ENCODE peak calls at places on chromosomes 2 and 18, in seven cellular contexts. V is stomach, E is spleen, T is small intestine, N is GM23248, R is breast epithelium, Q is thoracic aorta. O is an unnamed sample.

GRCh38 chr2:69375494-69376353 is 11.3 kb downstream of the GFPT1 start:
- DNase-seq in V (no peak), E (no peak), T (peak; percentile 50), N (peak; percentile 63), R (no peak), Q (no peak), O (peak; percentile 54)

GRCh38 chr2:187878096-187878495 is 323.9 kb upstream of the TFPI start:
- DNase-seq in V (no peak), E (no peak), T (no peak), N (no peak), R (no peak), Q (no peak), O (no peak)

GRCh38 chr2:31429759-31430438 is 15.4 kb upstream of the XDH start:
- DNase-seq in V (no peak), E (no peak), T (peak; percentile 33), N (peak; percentile 32), R (peak; percentile 68), Q (no peak), O (peak; percentile 69)

GRCh38 chr2:100013892-100014677 is 128.3 kb downstream of the AFF3 start:
- DNase-seq in V (peak; percentile 41), E (no peak), T (no peak), N (peak; percentile 98), R (no peak), Q (peak; percentile 26), O (no peak)

GRCh38 chr2:16643099-16643498 is 22.5 kb downstream of the CYRIA start:
- DNase-seq in V (no peak), E (no peak), T (no peak), N (no peak), R (no peak), Q (no peak), O (no peak)

GRCh38 chr2:160510617-160511016 is 17.0 kb upstream of the RBMS1 start:
- DNase-seq in V (no peak), E (no peak), T (no peak), N (peak; percentile 29), R (no peak), Q (no peak), O (no peak)

GRCh38 chr2:156918410-156918809 is 339.1 kb upstream of the GALNT5 start:
- DNase-seq in V (no peak), E (no peak), T (no peak), N (peak; percentile 10), R (no peak), Q (no peak), O (no peak)

GRCh38 chr2:221629478-221629877 is 57.4 kb upstream of the EPHA4 start:
- DNase-seq in V (no peak), E (no peak), T (no peak), N (peak; percentile 91), R (no peak), Q (no peak), O (no peak)

GRCh38 chr18:78875268-78875997 is 104.2 kb upstream of the SALL3 start:
- DNase-seq in V (no peak), E (no peak), T (peak; percentile 31), N (peak; percentile 7), R (no peak), Q (no peak), O (peak; percentile 15)

GRCh38 chr18:50944245-50944917 is 23.5 kb upstream of the ELAC1 start:
- DNase-seq in V (no peak), E (no peak), T (no peak), N (peak; percentile 47), R (no peak), Q (no peak), O (no peak)

GRCh38 chr2:86441789-86442641 is 844 bp downstream of the KDM3A start:
- DNase-seq in V (peak; percentile 51), E (peak; percentile 94), T (peak; percentile 43), N (peak; percentile 80), R (peak; percentile 48), Q (peak; percentile 16), O (peak; percentile 86)

GRCh38 chr2:128490321-128490720 is 171.7 kb upstream of the HS6ST1 start:
- DNase-seq in V (no peak), E (no peak), T (no peak), N (no peak), R (no peak), Q (no peak), O (no peak)

GRCh38 chr2:128487650-128488387 is 169.2 kb upstream of the HS6ST1 start:
- DNase-seq in V (peak; percentile 3), E (no peak), T (no peak), N (no peak), R (no peak), Q (no peak), O (no peak)

GRCh38 chr2:128488429-128488828 is 169.8 kb upstream of the HS6ST1 start:
- DNase-seq in V (no peak), E (no peak), T (no peak), N (no peak), R (no peak), Q (no peak), O (no peak)

GRCh38 chr2:128490881-128491778 is 172.5 kb upstream of the HS6ST1 start:
- DNase-seq in V (peak; percentile 16), E (no peak), T (no peak), N (no peak), R (no peak), Q (no peak), O (no peak)

DNA sequence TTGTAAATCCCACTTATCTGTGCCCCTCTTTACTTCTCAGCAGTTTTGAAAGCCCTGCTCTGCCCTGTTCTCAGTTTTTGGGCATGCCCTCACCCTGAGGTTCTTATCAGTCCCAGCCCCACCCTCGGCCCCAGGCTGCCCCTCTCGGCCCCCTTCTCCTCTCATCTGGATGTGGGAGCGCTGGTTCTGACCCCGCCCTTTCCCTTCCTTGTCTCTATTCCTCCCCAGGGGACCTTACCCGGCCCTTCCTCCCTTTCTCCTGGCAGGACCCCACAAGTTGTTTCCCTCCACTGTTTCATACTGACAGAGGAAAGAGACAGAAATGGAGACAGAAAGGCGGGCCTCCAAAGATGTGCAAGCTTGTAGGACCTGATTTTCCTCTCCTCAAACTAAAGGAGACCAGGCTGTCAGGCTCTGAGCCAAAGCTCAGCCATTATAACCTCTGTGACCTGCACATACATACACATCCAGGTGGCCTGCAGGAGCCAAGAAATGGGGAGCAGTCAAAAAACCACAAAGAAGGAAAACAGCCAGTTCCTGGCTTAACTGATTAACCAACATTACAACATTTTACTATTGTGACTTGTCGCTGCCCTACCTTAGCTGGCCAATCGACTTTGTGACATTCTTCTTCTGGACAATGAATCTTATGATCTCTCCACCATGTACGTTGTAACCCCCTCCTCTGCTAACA is 171.1 kb upstream of the HS6ST1 start:
- DNase-seq in V (peak; percentile 25), E (no peak), T (no peak), N (no peak), R (peak; percentile 65), Q (no peak), O (no peak)
- H3K4me1 ChIP-seq in V (no peaks in the 10 kb centered on the region), E (peaks cover 6% of the 10 kb centered on the region), T (no peaks in the 10 kb centered on the region), N (no peaks in the 10 kb centered on the region), R (peaks cover 4% of the 10 kb centered on the region), Q (peaks cover 8% of the 10 kb centered on the region), O (no peaks in the 10 kb centered on the region)

GRCh38 chr2:204109681-204110080 is 173.1 kb downstream of the ICOS start:
- DNase-seq in V (no peak), E (no peak), T (no peak), N (no peak), R (no peak), Q (no peak), O (no peak)
- H3K4me1 ChIP-seq in V (no peaks in the 10 kb centered on the region), E (peaks cover 51% of the 10 kb centered on the region), T (no peaks in the 10 kb centered on the region), N (peaks cover 12% of the 10 kb centered on the region), R (no peaks in the 10 kb centered on the region), Q (peaks cover 35% of the 10 kb centered on the region), O (peaks cover 39% of the 10 kb centered on the region)

GRCh38 chr18:13463526-13463925 is 245.0 kb downstream of the LDLRAD4 start:
- DNase-seq in V (no peak), E (no peak), T (no peak), N (no peak), R (no peak), Q (no peak), O (no peak)

GRCh38 chr18:13462686-13463085 is 244.1 kb downstream of the LDLRAD4 start:
- DNase-seq in V (no peak), E (no peak), T (no peak), N (no peak), R (no peak), Q (no peak), O (no peak)

GRCh38 chr18:13460946-13461345 is 242.4 kb downstream of the LDLRAD4 start:
- DNase-seq in V (peak; percentile 20), E (no peak), T (no peak), N (no peak), R (no peak), Q (no peak), O (no peak)

GRCh38 chr18:13461488-13461887 is 242.9 kb downstream of the LDLRAD4 start:
- DNase-seq in V (peak; percentile 8), E (no peak), T (no peak), N (no peak), R (no peak), Q (no peak), O (no peak)

GRCh38 chr18:13461936-13462335 is 243.4 kb downstream of the LDLRAD4 start:
- DNase-seq in V (peak; percentile 17), E (no peak), T (no peak), N (no peak), R (no peak), Q (no peak), O (no peak)
- H3K4me1 ChIP-seq in V (no peaks in the 10 kb centered on the region), E (peaks cover 52% of the 10 kb centered on the region), T (no peaks in the 10 kb centered on the region), N (no peaks in the 10 kb centered on the region), R (no peaks in the 10 kb centered on the region), Q (peaks cover 24% of the 10 kb centered on the region), O (peaks cover 58% of the 10 kb centered on the region)

GRCh38 chr2:46317092-46317486 is 19.9 kb downstream of the EPAS1 start:
- DNase-seq in V (no peak), E (no peak), T (no peak), N (no peak), R (no peak), Q (no peak), O (no peak)
- H3K4me1 ChIP-seq in V (peaks cover 22% of the 10 kb centered on the region), E (peaks cover 72% of the 10 kb centered on the region), T (peaks cover 25% of the 10 kb centered on the region), N (peaks cover 51% of the 10 kb centered on the region), R (no peaks in the 10 kb centered on the region), Q (peaks cover 95% of the 10 kb centered on the region), O (no peaks in the 10 kb centered on the region)

GRCh38 chr2:67668538-67668937 is 271.4 kb downstream of the ETAA1 start:
- DNase-seq in V (no peak), E (no peak), T (no peak), N (no peak), R (no peak), Q (no peak), O (no peak)

GRCh38 chr2:67667054-67667908 is 270.1 kb downstream of the ETAA1 start:
- DNase-seq in V (no peak), E (no peak), T (no peak), N (no peak), R (no peak), Q (no peak), O (no peak)

GRCh38 chr2:67669796-67670195 is 272.7 kb downstream of the ETAA1 start:
- DNase-seq in V (no peak), E (no peak), T (no peak), N (no peak), R (no peak), Q (no peak), O (no peak)

GRCh38 chr2:67663776-67664175 is 266.6 kb downstream of the ETAA1 start:
- DNase-seq in V (no peak), E (no peak), T (no peak), N (no peak), R (no peak), Q (no peak), O (no peak)

GRCh38 chr2:67666386-67667053 is 269.4 kb downstream of the ETAA1 start:
- DNase-seq in V (no peak), E (no peak), T (no peak), N (no peak), R (no peak), Q (no peak), O (no peak)
- H3K4me1 ChIP-seq in V (no peaks in the 10 kb centered on the region), E (no peaks in the 10 kb centered on the region), T (no peaks in the 10 kb centered on the region), N (no peaks in the 10 kb centered on the region), R (no peaks in the 10 kb centered on the region), Q (peaks cover 43% of the 10 kb centered on the region), O (no peaks in the 10 kb centered on the region)

GRCh38 chr2:177247693-177248262 is 16.7 kb downstream of the NFE2L2 start:
- DNase-seq in V (no peak), E (no peak), T (no peak), N (no peak), R (no peak), Q (no peak), O (no peak)
- H3K4me1 ChIP-seq in V (peaks cover 80% of the 10 kb centered on the region), E (peaks cover 100% of the 10 kb centered on the region), T (peaks cover 17% of the 10 kb centered on the region), N (peaks cover 51% of the 10 kb centered on the region), R (peaks cover 31% of the 10 kb centered on the region), Q (peaks cover 93% of the 10 kb centered on the region), O (peaks cover 74% of the 10 kb centered on the region)

O was measured in CD4-positive, CD25-positive, alpha-beta regulatory T cell.